ENCODE peak calls at places on chromosome 16, in seven cellular contexts. X, Q, W, I, E, Z and C are unnamed samples.
A peak's percentile ranks its signal among the peaks of the same experiment; 100 is the strongest.

GRCh38 chr16:59021751-59022150 is 287.6 kb upstream of the GOT2 start:
- DNase-seq in X (no peak), Q (peak; percentile 2), W (no peak), I (no peak), E (peak; percentile 60), Z (peak; percentile 1), C (no peak)

GRCh38 chr16:2273931-2274330 is 6.0 kb upstream of the RNPS1 start:
- DNase-seq in X (no peak), Q (no peak), W (no peak), I (no peak), E (no peak), Z (no peak), C (no peak)

GRCh38 chr16:35447010-35447558 is 1987.7 kb downstream of the TP53TG3F start:
- DNase-seq in X (no peak), Q (no peak), W (no peak), I (no peak), E (no peak), Z (no peak), C (no peak)

GRCh38 chr16:56607675-56608042 is 725 bp upstream of the MT2A start:
- DNase-seq in X (no peak), Q (no peak), W (no peak), I (no peak), E (no peak), Z (no peak), C (no peak)

GRCh38 chr16:86893513-86893912 is 315.2 kb downstream of the FOXL1 start:
- DNase-seq in X (no peak), Q (no peak), W (no peak), I (no peak), E (no peak), Z (no peak), C (no peak)

GRCh38 chr16:88634141-88634993 is 4.0 kb upstream of the IL17C start:
- DNase-seq in X (peak; percentile 14), Q (no peak), W (no peak), I (peak; percentile 80), E (peak; percentile 66), Z (no peak), C (no peak)

GRCh38 chr16:67534420-67534819 is 5.8 kb downstream of the RIPOR1 start:
- DNase-seq in X (no peak), Q (no peak), W (no peak), I (no peak), E (no peak), Z (no peak), C (no peak)

GRCh38 chr16:30068750-30069574 is 3.4 kb downstream of the ALDOA start:
- DNase-seq in X (no peak), Q (no peak), W (peak; percentile 17), I (peak; percentile 65), E (peak; percentile 35), Z (no peak), C (no peak)

GRCh38 chr16:29710227-29711219 is 31.5 kb downstream of the QPRT start:
- DNase-seq in X (peak; percentile 41), Q (peak; percentile 54), W (peak; percentile 14), I (peak; percentile 89), E (peak; percentile 78), Z (peak; percentile 75), C (peak; percentile 16)

GRCh38 chr16:85418978-85419491 is 194.1 kb upstream of the GSE1 start:
- DNase-seq in X (no peak), Q (no peak), W (no peak), I (no peak), E (no peak), Z (no peak), C (no peak)

GRCh38 chr16:29850998-29851397 is 12.0 kb downstream of the CDIPT start:
- DNase-seq in X (no peak), Q (no peak), W (no peak), I (no peak), E (no peak), Z (no peak), C (no peak)

GRCh38 chr16:87332150-87332549 is 15.0 kb upstream of the C16orf95 start:
- DNase-seq in X (no peak), Q (no peak), W (no peak), I (peak; percentile 47), E (peak; percentile 42), Z (no peak), C (no peak)

GRCh38 chr16:47777191-47777590 is 316.1 kb downstream of the PHKB start:
- DNase-seq in X (no peak), Q (no peak), W (no peak), I (peak; percentile 26), E (peak; percentile 37), Z (peak; percentile 34), C (no peak)

GRCh38 chr16:17134586-17134985 is 336.2 kb downstream of the XYLT1 start:
- DNase-seq in X (no peak), Q (no peak), W (no peak), I (no peak), E (no peak), Z (no peak), C (no peak)